ENCODE peak calls at places on chromosomes 6 and 20, in five cellular contexts. K is suprapubic skin, B is ovary, T is esophagus squamous epithelium, U is thyroid gland. R is an unnamed sample.

GRCh38 chr6:163419413-163420314 is 5.1 kb downstream of the QKI start:
- DNase-seq in K (no peak), B (no peak), T (no peak), U (no peak), R (no peak)

GRCh38 chr6:56087421-56087820 is 160.0 kb downstream of the COL21A1 start:
- DNase-seq in K (no peak), B (no peak), T (no peak), U (no peak), R (no peak)

GRCh38 chr6:24856954-24857670 is 58.4 kb upstream of the ARMH2 start:
- DNase-seq in K (no peak), B (no peak), T (no peak), U (peak), R (no peak)

GRCh38 chr20:58048096-58048702 is 180.3 kb downstream of the ANKRD60 start:
- DNase-seq in K (no peak), B (no peak), T (no peak), U (peak), R (no peak)

GRCh38 chr6:75526502-75527127 is 33.0 kb upstream of the FILIP1 start:
- DNase-seq in K (no peak), B (peak), T (no peak), U (peak), R (peak)

GRCh38 chr6:155313602-155314091 is 637 bp downstream of the TFB1M start:
- DNase-seq in K (no peak), B (no peak), T (no peak), U (no peak), R (no peak)

GRCh38 chr6:3835055-3835731 is 14.0 kb upstream of the FAM50B start:
- DNase-seq in K (peak), B (no peak), T (no peak), U (peak), R (peak)

GRCh38 chr6:74749211-74750142 is 456.4 kb downstream of the COL12A1 start:
- DNase-seq in K (no peak), B (no peak), T (no peak), U (no peak), R (no peak)

GRCh38 chr6:156589281-156589680 is 187.9 kb upstream of the ARID1B start:
- DNase-seq in K (no peak), B (no peak), T (no peak), U (no peak), R (no peak)

GRCh38 chr6:158002951-158003853 is 21.5 kb downstream of the SYNJ2 start:
- DNase-seq in K (peak), B (peak), T (no peak), U (no peak), R (peak)

GRCh38 chr20:6828794-6829423 is 61.4 kb downstream of the BMP2 start:
- DNase-seq in K (peak), B (peak), T (no peak), U (peak), R (peak)

GRCh38 chr6:19325335-19325789 is 511.8 kb upstream of the ID4 start:
- DNase-seq in K (no peak), B (no peak), T (no peak), U (no peak), R (no peak)

GRCh38 chr6:131862486-131862885 is 54.7 kb downstream of the ENPP1 start:
- DNase-seq in K (no peak), B (no peak), T (no peak), U (peak), R (no peak)

GRCh38 chr20:32483351-32484220 is 101.5 kb downstream of the NOL4L start:
- DNase-seq in K (peak), B (peak), T (no peak), U (peak), R (no peak)

GRCh38 chr6:154995241-154996162 is at the start of gene TIAM2:
- DNase-seq in K (no peak), B (no peak), T (no peak), U (peak), R (no peak)

GRCh38 chr20:2801459-2801728 is 967 bp upstream of the CPXM1 start:
- DNase-seq in K (no peak), B (no peak), T (no peak), U (peak), R (no peak)

GRCh38 chr6:77040566-77041195 is 422.6 kb downstream of the HTR1B start:
- DNase-seq in K (no peak), B (no peak), T (no peak), U (no peak), R (no peak)

GRCh38 chr6:159983641-159984080 is 14.8 kb downstream of the IGF2R start:
- DNase-seq in K (no peak), B (no peak), T (no peak), U (no peak), R (no peak)

GRCh38 chr6:169851641-169852503 is 100.5 kb downstream of the ERMARD start:
- DNase-seq in K (no peak), B (no peak), T (no peak), U (no peak), R (no peak)

GRCh38 chr6:13624871-13625288 is 9.7 kb downstream of the NOL7 start:
- DNase-seq in K (no peak), B (no peak), T (no peak), U (no peak), R (no peak)

GRCh38 chr20:55880361-55880760 is 125.0 kb downstream of the CBLN4 start:
- DNase-seq in K (no peak), B (no peak), T (no peak), U (peak), R (no peak)

GRCh38 chr6:34816635-34817301 is 24.9 kb downstream of the BLTP3A start:
- DNase-seq in K (no peak), B (no peak), T (no peak), U (no peak), R (no peak)
- H3K4me3 ChIP-seq in K (no peak), B (no peak), T (no peak), U (no peak), R (no peak)

GRCh38 chr20:51022227-51022802 is 592 bp downstream of the KCNG1 start:
- DNase-seq in K (no peak), B (no peak), T (no peak), U (no peak), R (no peak)

GRCh38 chr20:51021067-51022025 is 1.6 kb downstream of the KCNG1 start:
- DNase-seq in K (no peak), B (no peak), T (no peak), U (no peak), R (no peak)

GRCh38 chr20:51023617-51024155 is 779 bp upstream of the KCNG1 start:
- DNase-seq in K (no peak), B (no peak), T (no peak), U (no peak), R (no peak)

GRCh38 chr20:51024761-51025160 is 1.9 kb upstream of the KCNG1 start:
- DNase-seq in K (no peak), B (no peak), T (no peak), U (no peak), R (no peak)

GRCh38 chr20:51022803-51023616 is at the start of gene KCNG1:
- DNase-seq in K (no peak), B (no peak), T (no peak), U (peak), R (no peak)
- TF ChIP-seq POLR2A in K (no peak), B (no peak), T (peak), U (peak), R (no peak)

DNA sequence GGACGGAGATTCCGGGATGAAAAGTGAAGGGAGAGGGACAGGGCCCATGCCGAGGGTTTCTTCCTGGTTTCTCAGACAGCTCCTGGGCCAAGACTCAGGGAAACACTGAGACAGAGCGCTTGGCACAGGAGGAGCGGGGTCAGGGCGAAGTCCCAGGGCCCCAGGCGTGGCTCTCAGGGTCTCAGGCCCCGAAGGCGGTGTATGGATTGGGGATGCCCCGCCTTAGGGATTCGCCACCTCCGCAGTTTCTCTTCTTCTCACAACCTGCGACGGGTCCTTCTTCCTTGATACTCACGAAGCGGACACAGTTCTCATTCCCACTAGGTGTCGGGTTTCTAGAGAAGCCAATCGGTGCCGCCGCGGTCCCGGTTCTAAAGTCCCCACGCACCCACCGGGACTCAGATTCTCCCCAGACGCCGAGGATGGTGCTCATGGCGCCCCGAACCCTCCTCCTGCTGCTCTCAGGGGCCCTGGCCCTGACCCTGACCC is 55.0 kb upstream of the HLA-A start:
- DNase-seq in K (peak), B (peak), T (no peak), U (peak), R (no peak)
- H3K27ac ChIP-seq in K (peak), B (no peak), T (peak), U (peak), R (peak)

GRCh38 chr6:47103931-47104330 is 61.8 kb upstream of the ADGRF1 start:
- DNase-seq in K (no peak), B (no peak), T (no peak), U (no peak), R (no peak)
- H3K4me3 ChIP-seq in K (no peak), B (no peak), T (no peak), U (no peak), R (no peak)

GRCh38 chr20:33719989-33720709 is at the start of gene PXMP4:
- DNase-seq in K (peak), B (peak), T (peak), U (peak), R (peak)
- TF ChIP-seq POLR2A in K (no peak), B (no peak), T (peak), U (peak), R (no peak)

DNA sequence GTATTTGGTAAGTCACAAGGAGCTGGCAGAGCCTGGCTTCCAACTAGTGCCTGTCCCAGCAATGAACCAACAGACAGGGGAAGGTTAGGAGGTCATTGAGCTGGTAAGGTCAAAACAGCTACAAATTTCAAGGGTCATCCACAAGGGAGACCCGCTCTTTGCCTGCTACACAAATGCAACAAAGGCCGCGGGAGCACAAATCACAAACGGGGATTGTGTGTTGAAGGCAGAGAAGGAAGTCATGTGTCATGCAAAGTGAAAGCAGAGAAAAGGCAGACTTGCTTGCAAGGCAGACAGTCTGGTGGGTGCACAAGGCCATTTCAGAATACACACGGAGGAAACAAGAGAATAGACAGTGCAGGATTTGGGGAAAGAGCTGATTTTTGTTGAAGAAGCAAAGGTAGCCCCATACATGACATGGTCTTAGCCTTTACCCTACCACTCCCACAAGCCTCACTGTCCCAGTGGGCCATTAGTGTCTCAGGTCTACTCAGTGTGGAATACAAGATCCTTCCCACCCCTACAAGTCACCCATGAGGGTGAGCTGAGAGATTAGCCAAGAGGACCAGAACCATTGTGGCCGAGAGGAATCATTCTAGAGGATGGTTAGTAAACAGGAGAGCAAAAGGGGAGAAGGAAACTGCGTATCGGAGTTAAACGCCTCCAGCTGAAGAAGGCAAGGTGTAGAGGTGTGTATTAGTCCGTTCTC is 18.1 kb upstream of the SAMHD1 start:
- DNase-seq in K (no peak), B (no peak), T (no peak), U (no peak), R (no peak)
- H3K27ac ChIP-seq in K (no peak), B (no peak), T (no peak), U (no peak), R (no peak)

DNA sequence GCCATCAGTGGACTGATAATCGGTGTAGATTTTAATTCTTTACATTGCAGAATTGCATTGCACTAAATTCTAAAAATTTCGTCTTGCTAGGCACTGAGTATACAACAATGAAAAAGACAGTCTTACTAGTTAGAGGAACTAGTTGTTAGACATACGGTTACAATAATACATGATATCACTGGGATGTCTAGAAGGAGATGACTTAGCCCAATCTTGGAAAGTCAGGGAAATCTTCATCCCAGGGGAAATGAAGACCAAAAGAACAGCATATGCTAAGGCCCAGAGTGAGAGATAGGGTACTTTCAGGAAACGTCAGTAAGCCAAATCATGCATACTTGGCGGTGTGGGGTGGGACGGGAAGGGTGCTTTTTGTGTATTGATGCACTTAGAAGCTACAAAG is 891 bp downstream of the CEP57L1 start:
- DNase-seq in K (no peak), B (no peak), T (no peak), U (no peak), R (no peak)
- H3K4me3 ChIP-seq in K (peak), B (peak), T (peak), U (no peak), R (peak)

R was measured in gastrocnemius medialis.